ENCODE peak calls at places on chromosomes 11 and 22, in six cellular contexts. N, R, B, V, W and Y are unnamed samples.

GRCh38 chr22:30782613-30783012 is 87.9 kb downstream of the OSBP2 start:
- DNase-seq in R (no peak), V (no peak), W (no peak), N (no peak), B (no peak), Y (no peak)

GRCh38 chr22:20245577-20246367 is 22.3 kb downstream of the RTN4R start:
- DNase-seq in R (no peak), V (no peak), B (no peak), N (no peak), W (no peak), Y (no peak)

GRCh38 chr11:125995313-125995712 is 49.5 kb downstream of the VSIG10L2 start:
- DNase-seq in N (no peak), B (no peak), V (no peak), R (no peak), W (peak; percentile 37), Y (peak; percentile 56)

GRCh38 chr11:57336111-57336666 is 497 bp upstream of the SSRP1 start:
- DNase-seq in N (no peak), W (peak; percentile 45), B (no peak), V (no peak), R (no peak), Y (no peak)

GRCh38 chr22:29306830-29307657 is 594 bp downstream of the GAS2L1 start:
- DNase-seq in V (no peak), W (no peak), R (no peak), N (no peak), B (peak; percentile 62), Y (no peak)

GRCh38 chr11:108853864-108854263 is 189.0 kb downstream of the DDX10 start:
- DNase-seq in N (no peak), W (no peak), B (no peak), V (no peak), R (no peak), Y (no peak)

GRCh38 chr11:109914809-109915653 is 178.2 kb upstream of the ZC3H12C start:
- DNase-seq in W (no peak), N (no peak), R (no peak), B (no peak), V (no peak), Y (no peak)

GRCh38 chr22:35043251-35043931 is 22.6 kb upstream of the ISX start:
- DNase-seq in N (no peak), R (no peak), V (no peak), W (no peak), B (no peak), Y (no peak)

GRCh38 chr11:134200688-134201087 is 23.1 kb downstream of the NCAPD3 start:
- DNase-seq in R (no peak), N (no peak), W (no peak), B (no peak), V (no peak), Y (no peak)

GRCh38 chr11:44572884-44573283 is 7.4 kb downstream of the CD82 start:
- DNase-seq in N (no peak), B (no peak), W (no peak), R (no peak), V (no peak), Y (no peak)